ENCODE peak calls at places on chromosomes 12 and 14, in four cellular contexts. C, O, M and S are unnamed samples.

GRCh38 chr12:2233034-2233433 is 180.2 kb downstream of the CACNA1C start:
- DNase-seq in M (no peak), C (no peak), O (no peak), S (no peak)

GRCh38 chr12:39074063-39074462 is 168.7 kb upstream of the CPNE8 start:
- DNase-seq in M (no peak), C (no peak), O (no peak), S (no peak)

GRCh38 chr14:28381656-28382055 is 384.9 kb upstream of the FOXG1 start:
- DNase-seq in O (no peak), M (no peak), C (no peak), S (no peak)

GRCh38 chr12:6773662-6774351 is 1.5 kb downstream of the LAG3 start:
- DNase-seq in M (no peak), C (no peak), O (no peak), S (no peak)

GRCh38 chr12:127383281-127383680 is 883.7 kb upstream of the TMEM132C start:
- DNase-seq in C (no peak), O (no peak), M (peak), S (no peak)

GRCh38 chr12:109706747-109707469 is 6.7 kb upstream of the FAM222A start:
- DNase-seq in O (no peak), M (no peak), C (no peak), S (no peak)

GRCh38 chr12:89353823-89354629 is 1.7 kb upstream of the DUSP6 start:
- DNase-seq in O (peak), C (no peak), M (no peak), S (peak)

GRCh38 chr14:32134448-32135070 is 57.5 kb downstream of the ARHGAP5 start:
- DNase-seq in O (no peak), M (no peak), C (no peak), S (no peak)

GRCh38 chr12:119258149-119258548 is 76.4 kb upstream of the CCDC60 start:
- DNase-seq in M (no peak), O (no peak), C (no peak), S (no peak)

GRCh38 chr14:97283450-97284230 is 486.5 kb downstream of the VRK1 start:
- DNase-seq in O (no peak), M (peak), C (no peak), S (no peak)

GRCh38 chr14:101083564-101084435 is 180.3 kb upstream of the RTL1 start:
- DNase-seq in C (no peak), O (peak), M (peak), S (peak)

GRCh38 chr14:53001787-53002378 is 51.0 kb upstream of the FERMT2 start:
- DNase-seq in M (no peak), O (no peak), C (no peak), S (no peak)

GRCh38 chr12:108649126-108649525 is 15.4 kb upstream of the SELPLG start:
- DNase-seq in C (no peak), O (no peak), M (peak), S (no peak)

GRCh38 chr14:59415836-59416620 is 49.2 kb downstream of the GPR135 start:
- DNase-seq in O (no peak), M (no peak), C (no peak), S (no peak)

GRCh38 chr12:106900554-106900953 is 55.2 kb upstream of the TMEM263 start:
- DNase-seq in C (no peak), O (no peak), M (no peak), S (no peak)

GRCh38 chr12:64077922-64078321 is 144.2 kb downstream of the KICS2 start:
- DNase-seq in M (peak), O (no peak), C (no peak), S (no peak)

GRCh38 chr12:104057771-104058197 is 6.5 kb upstream of the HCFC2 start:
- DNase-seq in C (no peak), M (peak), O (no peak), S (no peak)

GRCh38 chr12:89351489-89352241 is 636 bp downstream of the DUSP6 start:
- DNase-seq in O (peak), M (no peak), C (no peak), S (peak)

GRCh38 chr12:11765817-11766794 is 116.6 kb downstream of the ETV6 start:
- DNase-seq in O (no peak), M (peak), C (no peak), S (peak)

GRCh38 chr12:124039276-124039675 is 66.3 kb downstream of the ZNF664 start:
- DNase-seq in M (no peak), C (no peak), O (no peak), S (no peak)